ENCODE peak calls at places on chromosomes 11 and 22, in six cellular contexts. U is GM13976; W is CD4-positive, alpha-beta T cell; T is fibroblast of lung; H is PC-3; P is MM.1S. G is an unnamed sample.

GRCh38 chr11:1234054-1234720 is 11.3 kb downstream of the MUC5B start:
- DNase-seq in U (no peak), W (no peak), T (no peak), H (no peak), P (no peak), G (no peak)

GRCh38 chr11:45238724-45239123 is 47.4 kb downstream of the SYT13 start:
- DNase-seq in U (no peak), W (no peak), T (peak; percentile 21), H (peak; percentile 7), P (no peak), G (no peak)

GRCh38 chr11:8899119-8899753 is 11.8 kb upstream of the AKIP1 start:
- DNase-seq in U (no peak), W (no peak), T (no peak), H (no peak), P (no peak), G (no peak)

GRCh38 chr11:106152013-106152412 is 74.6 kb downstream of the AASDHPPT start:
- DNase-seq in U (no peak), W (no peak), T (peak; percentile 7), H (peak; percentile 58), P (no peak), G (no peak)

GRCh38 chr11:102950622-102951081 is 4.9 kb downstream of the MMP13 start:
- DNase-seq in U (no peak), W (no peak), T (peak; percentile 87), H (peak; percentile 92), P (no peak), G (no peak)

GRCh38 chr11:61707574-61707973 is 27.4 kb downstream of the DAGLA start:
- DNase-seq in U (no peak), W (no peak), T (no peak), H (peak; percentile 44), P (no peak), G (no peak)

GRCh38 chr11:134024420-134025085 is 44.3 kb upstream of the JAM3 start:
- DNase-seq in U (no peak), W (no peak), T (no peak), H (peak; percentile 83), P (no peak), G (no peak)

GRCh38 chr11:12315024-12315423 is 62.3 kb upstream of the PARVA start:
- DNase-seq in U (no peak), W (no peak), T (no peak), H (no peak), P (no peak), G (no peak)

GRCh38 chr11:131744847-131745246 is 374.4 kb downstream of the NTM start:
- DNase-seq in U (no peak), W (no peak), T (peak; percentile 79), H (peak; percentile 39), P (no peak), G (no peak)

GRCh38 chr11:17066691-17067090 is 10.8 kb downstream of the RPS13 start:
- DNase-seq in U (no peak), W (no peak), T (no peak), H (no peak), P (no peak), G (no peak)

GRCh38 chr11:125373426-125374391 is 122.4 kb downstream of the FEZ1 start:
- DNase-seq in U (no peak), W (no peak), T (peak; percentile 65), H (no peak), P (no peak), G (no peak)

GRCh38 chr11:129846508-129847335 is 31.1 kb downstream of the TMEM45B start:
- DNase-seq in U (no peak), W (no peak), T (peak; percentile 91), H (peak; percentile 99), P (peak; percentile 89), G (no peak)

GRCh38 chr11:118928870-118929495 is 3.3 kb upstream of the BCL9L start:
- DNase-seq in U (no peak), W (no peak), T (peak; percentile 53), H (peak; percentile 71), P (peak; percentile 42), G (no peak)

GRCh38 chr11:87866951-87867350 is 308.3 kb downstream of the RAB38 start:
- DNase-seq in U (no peak), W (no peak), T (no peak), H (no peak), P (no peak), G (no peak)

GRCh38 chr11:77212314-77213007 is 84.4 kb downstream of the MYO7A start:
- DNase-seq in U (peak; percentile 18), W (no peak), T (no peak), H (no peak), P (no peak), G (no peak)

GRCh38 chr11:27211370-27212127 is 151.5 kb downstream of the CCDC34 start:
- DNase-seq in U (no peak), W (no peak), T (no peak), H (peak; percentile 15), P (no peak), G (no peak)

GRCh38 chr11:70068345-70068744 is 9.8 kb upstream of the ANO1 start:
- DNase-seq in U (no peak), W (no peak), T (no peak), H (no peak), P (no peak), G (no peak)

GRCh38 chr11:86072211-86072610 is 3.3 kb upstream of the PICALM start:
- DNase-seq in U (no peak), W (no peak), T (no peak), H (no peak), P (no peak), G (no peak)

GRCh38 chr11:130223291-130223971 is 63.8 kb downstream of the ST14 start:
- DNase-seq in U (no peak), W (no peak), T (no peak), H (peak; percentile 27), P (no peak), G (no peak)

GRCh38 chr11:11787305-11788066 is 54.3 kb upstream of the USP47 start:
- DNase-seq in U (peak; percentile 53), W (peak; percentile 60), T (peak; percentile 78), H (peak; percentile 85), P (peak; percentile 72), G (peak; percentile 59)

GRCh38 chr22:22941831-22942510 is 54.4 kb downstream of the IGLL5 start:
- DNase-seq in U (peak; percentile 20), W (no peak), T (no peak), H (no peak), P (no peak), G (no peak)

GRCh38 chr11:69908511-69909220 is 89.5 kb upstream of the FGF3 start:
- DNase-seq in U (no peak), W (no peak), T (no peak), H (no peak), P (no peak), G (no peak)

GRCh38 chr11:22666700-22667439 is 459 bp downstream of the GAS2 start:
- DNase-seq in U (peak; percentile 70), W (no peak), T (peak; percentile 17), H (no peak), P (peak; percentile 48), G (peak; percentile 62)

GRCh38 chr22:22552630-22553029 is 6.4 kb downstream of the PRAME start:
- DNase-seq in U (peak; percentile 54), W (no peak), T (no peak), H (no peak), P (no peak), G (peak; percentile 47)

GRCh38 chr22:40808018-40808841 is 10.9 kb downstream of the SLC25A17 start:
- DNase-seq in U (no peak), W (no peak), T (peak; percentile 11), H (no peak), P (no peak), G (no peak)

GRCh38 chr11:117538731-117539130 is 211.1 kb downstream of the CEP164 start:
- DNase-seq in U (no peak), W (no peak), T (no peak), H (no peak), P (no peak), G (no peak)

DNA sequence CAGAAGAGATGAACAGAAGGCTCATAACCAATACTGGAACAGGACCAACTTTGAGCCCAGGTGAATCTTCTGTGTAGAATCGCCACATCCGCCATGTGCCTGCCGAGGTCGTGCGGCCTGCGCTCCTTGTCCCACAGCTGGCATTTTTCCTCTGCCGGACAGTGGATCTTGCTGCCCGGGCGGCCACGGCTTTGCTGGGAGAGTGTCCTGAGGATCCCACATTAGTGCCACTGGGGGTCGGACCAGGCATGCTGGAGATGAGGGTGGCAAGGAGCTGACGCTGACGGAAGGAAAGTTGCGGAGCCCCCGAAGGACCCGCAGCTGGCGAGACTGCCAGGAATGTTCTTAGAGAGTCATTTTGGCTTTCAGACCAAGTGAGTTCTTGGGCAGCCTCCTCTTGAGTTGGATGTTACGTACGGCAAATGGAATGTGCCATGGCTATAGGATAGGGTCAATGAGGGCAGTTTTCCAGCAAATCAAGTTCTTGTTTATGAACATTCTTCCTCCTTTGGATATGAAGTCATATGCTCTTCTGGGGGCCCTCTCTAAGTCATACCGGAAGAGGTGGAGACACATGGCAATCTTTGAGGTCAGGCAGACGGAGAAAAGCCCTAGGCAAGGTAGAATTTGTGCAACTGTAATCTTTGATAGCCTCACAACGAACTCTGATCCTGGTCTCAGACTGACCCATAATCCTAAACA is 57.4 kb upstream of the NUP160 start:
- DNase-seq in U (no peak), W (no peak), T (peak; percentile 55), H (no peak), P (no peak), G (no peak)
- TF ChIP-seq CTCF in U (no peak), W (no peak), T (no peak), H (no peak), P (no peak), G (no peak)

GRCh38 chr11:14520086-14520901 is at the start of gene PSMA1:
- DNase-seq in U (peak; percentile 92), W (peak; percentile 79), T (peak; percentile 96), H (peak; percentile 96), P (peak; percentile 96), G (peak; percentile 90)
- TF ChIP-seq CTCF in U (no peak), W (peak; percentile 36), T (peak; percentile 16), H (no peak), P (no peak), G (no peak)

DNA sequence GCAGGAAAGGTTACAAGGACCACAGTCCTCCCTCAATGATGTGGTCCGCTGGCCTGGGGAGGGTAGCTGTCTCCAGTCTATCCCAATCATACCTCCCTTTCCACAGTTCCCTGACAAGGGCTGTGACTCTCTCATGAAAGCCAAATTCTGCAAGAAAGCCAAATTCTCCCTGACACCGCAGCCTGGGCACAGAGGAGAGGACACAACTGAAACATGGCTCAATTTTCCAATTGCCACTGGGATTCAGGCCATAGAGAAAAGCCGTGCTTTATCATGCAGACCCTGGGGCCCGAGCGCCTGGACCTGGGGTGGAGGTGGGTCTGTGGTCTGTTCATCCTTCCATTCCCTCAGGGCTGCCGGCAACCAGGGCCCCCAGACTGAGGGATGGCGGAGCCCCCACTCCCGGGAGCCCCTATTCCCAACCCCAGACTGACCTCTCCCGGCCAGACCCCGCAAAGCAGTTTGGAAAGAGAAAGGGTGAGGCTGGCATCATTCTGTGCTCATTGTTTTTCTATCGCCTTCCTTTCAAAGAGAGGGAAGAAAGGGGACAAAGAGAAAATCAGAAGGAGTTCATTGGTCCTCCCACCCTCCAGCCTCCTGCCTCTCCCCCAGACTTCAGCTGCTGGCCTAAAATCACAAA is 239.5 kb downstream of the BUD13 start:
- DNase-seq in U (no peak), W (no peak), T (no peak), H (no peak), P (no peak), G (no peak)
- TF ChIP-seq CTCF in U (no peak), W (no peak), T (no peak), H (peak; percentile 27), P (no peak), G (no peak)

DNA sequence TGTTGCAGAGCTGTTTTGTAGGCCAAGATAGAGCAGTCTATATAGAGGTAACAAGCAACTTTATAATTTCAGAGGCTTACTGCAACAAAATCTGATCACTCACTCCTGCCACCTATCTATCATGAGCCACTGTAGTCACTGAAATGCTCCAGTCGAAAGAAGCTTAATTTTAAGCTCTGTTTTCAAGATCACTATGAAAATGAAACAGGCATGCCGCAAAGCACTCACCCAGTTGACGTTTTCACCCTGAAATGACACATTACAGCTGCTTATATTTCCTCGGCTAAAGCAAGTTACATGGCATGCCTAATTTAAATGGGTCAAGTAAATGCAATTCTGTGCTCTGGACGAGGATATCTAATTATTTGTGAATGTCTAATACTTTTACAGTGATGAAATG is 616.3 kb downstream of the FAM181B start:
- DNase-seq in U (no peak), W (no peak), T (peak; percentile 0), H (no peak), P (peak; percentile 31), G (no peak)
- TF ChIP-seq CTCF in U (no peak), W (no peak), T (no peak), H (no peak), P (no peak), G (no peak)